ENCODE peak calls at places on chromosomes 2 and 18, in seven cellular contexts. T is type B pancreatic cell, D is fibroblast of mammary gland, G is hepatocyte, I is HCT116, N is GM23338, B is ascending aorta. C is an unnamed sample.

GRCh38 chr2:187917535-187917934 is 363.3 kb upstream of the TFPI start:
- DNase-seq in G (no peak), I (no peak), B (no peak), T (no peak), N (no peak), D (peak; percentile 50), C (peak; percentile 70)

GRCh38 chr2:83282851-83283250 is 1176.2 kb downstream of the SUCLG1 start:
- DNase-seq in B (no peak), N (no peak), D (no peak), T (no peak), G (no peak), I (no peak), C (no peak)

GRCh38 chr18:23143059-23143831 is 8.0 kb downstream of the CABLES1 start:
- DNase-seq in B (peak; percentile 74), D (no peak), N (no peak), T (no peak), I (peak; percentile 54), G (peak; percentile 70), C (peak; percentile 62)

GRCh38 chr2:68225119-68225632 is 27.2 kb downstream of the PPP3R1 start:
- DNase-seq in D (peak; percentile 54), I (peak; percentile 19), G (peak; percentile 48), N (peak; percentile 75), T (no peak), B (no peak), C (peak; percentile 34)

GRCh38 chr18:12041561-12041960 is 52.1 kb upstream of the ANKRD62 start:
- DNase-seq in I (no peak), B (no peak), D (peak; percentile 95), N (no peak), T (no peak), G (peak; percentile 29), C (peak; percentile 79)

GRCh38 chr18:12066910-12067511 is 26.6 kb upstream of the ANKRD62 start:
- DNase-seq in B (no peak), N (no peak), G (no peak), I (no peak), D (no peak), T (no peak), C (no peak)

GRCh38 chr2:47208852-47209606 is 53.9 kb upstream of the STPG4 start:
- DNase-seq in I (no peak), N (no peak), G (peak; percentile 61), B (no peak), D (no peak), T (no peak), C (peak; percentile 82)

GRCh38 chr2:84741182-84741822 is 139.6 kb downstream of the TRABD2A start:
- DNase-seq in D (peak; percentile 23), G (peak; percentile 11), I (peak; percentile 18), T (no peak), B (no peak), N (peak; percentile 80), C (peak; percentile 8)

GRCh38 chr18:54774971-54775665 is 53.2 kb upstream of the RAB27B start:
- DNase-seq in T (no peak), N (no peak), D (no peak), G (no peak), I (no peak), B (no peak), C (peak; percentile 48)

GRCh38 chr2:236673126-236673822 is 103.6 kb downstream of the ACKR3 start:
- DNase-seq in N (no peak), I (no peak), T (no peak), G (no peak), B (peak; percentile 57), D (no peak), C (no peak)

DNA sequence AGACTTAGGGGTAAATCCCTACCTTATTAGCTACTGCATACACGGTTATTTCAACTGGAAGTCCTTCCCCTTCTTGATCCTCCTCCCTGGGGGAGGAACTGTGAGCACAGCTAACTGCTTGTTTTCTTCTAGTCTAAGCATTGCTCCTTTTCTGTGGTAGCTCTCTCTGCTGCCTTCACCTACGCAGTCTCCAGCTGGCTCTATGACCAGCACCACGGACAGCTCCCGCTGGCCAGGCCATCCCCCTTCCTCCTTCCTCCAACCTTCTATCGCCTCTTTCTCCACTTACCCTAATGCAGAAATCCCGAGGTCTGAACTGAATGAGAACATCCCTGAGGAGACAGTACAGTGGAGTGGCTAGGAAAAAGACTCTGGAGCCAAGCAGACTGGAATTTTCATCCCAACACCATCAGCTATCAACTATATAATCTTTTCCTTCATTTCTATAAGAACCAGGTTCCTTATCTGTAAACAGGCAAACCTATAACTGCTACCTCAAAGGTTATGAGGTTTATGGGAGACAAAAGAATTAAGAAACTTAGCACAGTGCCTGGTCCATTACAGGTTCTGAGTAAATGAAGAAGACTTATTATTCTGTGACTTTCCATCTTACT is 4.7 kb upstream of the CFAP65 start:
- DNase-seq in I (no peak), G (peak; percentile 79), N (peak; percentile 81), B (no peak), D (peak; percentile 31), T (no peak), C (peak; percentile 45)
- TF ChIP-seq CTCF in I (no peak), G (no peak), N (no peak), B (no peak), D (no peak), T (no peak), C (no peak)

DNA sequence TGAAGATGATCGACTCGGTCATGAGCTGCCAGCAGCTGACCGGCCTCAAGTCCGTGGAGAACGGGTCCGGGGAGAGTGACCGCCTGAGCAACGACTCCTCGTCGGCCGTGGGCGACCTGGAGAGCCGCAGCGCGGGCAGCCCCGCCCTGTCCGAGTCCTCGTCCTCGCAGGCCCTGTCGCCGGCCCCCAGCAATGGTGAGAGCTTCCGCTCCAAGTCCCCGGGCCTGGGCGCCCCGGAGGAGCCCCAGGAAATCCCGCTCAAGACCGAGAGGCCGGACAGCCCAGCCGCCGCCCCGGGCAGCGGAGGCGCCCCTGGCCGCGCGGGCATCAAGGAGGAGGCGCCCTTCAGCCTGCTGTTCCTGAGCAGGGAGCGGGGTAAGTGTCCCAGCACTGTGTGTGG is 14.9 kb downstream of the SALL3 start:
- DNase-seq in I (no peak), N (no peak), B (no peak), D (no peak), G (no peak), T (peak; percentile 63), C (no peak)
- TF ChIP-seq CTCF in I (no peak), N (no peak), B (no peak), D (no peak), G (no peak), T (no peak), C (no peak)

GRCh38 chr18:68354176-68354575 is 360.7 kb downstream of the TMX3 start:
- DNase-seq in N (no peak), I (no peak), D (peak; percentile 36), T (no peak), G (no peak), B (no peak), C (no peak)
- TF ChIP-seq CTCF in N (no peak), I (no peak), D (no peak), T (no peak), G (no peak), B (no peak), C (no peak)

GRCh38 chr2:159561242-159561641 is 55.1 kb downstream of the BAZ2B start:
- DNase-seq in T (no peak), I (no peak), D (no peak), G (no peak), B (no peak), N (no peak), C (no peak)

GRCh38 chr2:159559034-159559433 is 57.3 kb downstream of the BAZ2B start:
- DNase-seq in N (no peak), B (no peak), D (no peak), I (no peak), T (no peak), G (no peak), C (no peak)

GRCh38 chr2:159555651-159556392 is 60.5 kb downstream of the BAZ2B start:
- DNase-seq in N (no peak), G (no peak), T (no peak), I (no peak), D (peak; percentile 20), B (no peak), C (no peak)

GRCh38 chr2:159558479-159558878 is 57.9 kb downstream of the BAZ2B start:
- DNase-seq in I (no peak), B (no peak), N (no peak), G (no peak), D (peak; percentile 4), T (no peak), C (peak; percentile 52)

DNA sequence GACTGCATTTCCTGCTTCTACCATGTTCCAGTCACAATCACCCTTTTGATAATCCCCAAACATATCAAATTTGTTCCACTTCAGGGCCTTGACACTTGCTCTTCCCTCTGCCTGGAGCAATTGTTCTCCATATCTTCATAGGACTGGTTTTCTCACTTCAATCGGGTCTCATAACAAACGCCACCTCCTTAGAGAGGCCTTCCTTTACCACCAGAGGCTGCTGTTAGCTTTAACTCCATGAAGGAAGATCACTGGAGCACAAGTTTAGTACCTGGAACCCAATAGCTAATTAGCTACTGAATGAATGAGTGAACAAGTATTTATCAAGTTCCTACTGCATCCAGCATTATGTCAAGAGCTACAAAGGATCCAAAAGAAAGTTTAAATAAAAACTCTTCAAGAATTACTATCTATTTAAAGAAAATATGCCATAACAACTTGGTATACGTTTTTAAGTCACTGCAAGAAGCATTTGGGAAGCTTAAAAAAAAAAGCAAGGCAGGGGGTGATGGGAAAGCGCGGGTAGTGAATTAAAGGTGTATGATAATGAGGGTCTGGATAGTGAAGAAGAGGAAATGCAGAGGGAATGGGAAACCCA is 58.8 kb downstream of the BAZ2B start:
- DNase-seq in I (peak; percentile 16), B (no peak), T (no peak), G (peak; percentile 19), D (peak; percentile 31), N (peak; percentile 70), C (peak; percentile 17)
- TF ChIP-seq CTCF in I (peak; percentile 59), B (no peak), T (no peak), G (peak; percentile 27), D (peak; percentile 44), N (peak; percentile 64), C (peak; percentile 35)

GRCh38 chr2:232876071-232876977 is 6.3 kb downstream of the SNORC start:
- DNase-seq in I (no peak), B (no peak), G (peak; percentile 73), T (no peak), N (peak; percentile 65), D (no peak), C (no peak)
- TF ChIP-seq CTCF in I (no peak), B (no peak), G (peak; percentile 29), T (peak; percentile 65), N (peak; percentile 21), D (no peak), C (peak; percentile 12)

DNA sequence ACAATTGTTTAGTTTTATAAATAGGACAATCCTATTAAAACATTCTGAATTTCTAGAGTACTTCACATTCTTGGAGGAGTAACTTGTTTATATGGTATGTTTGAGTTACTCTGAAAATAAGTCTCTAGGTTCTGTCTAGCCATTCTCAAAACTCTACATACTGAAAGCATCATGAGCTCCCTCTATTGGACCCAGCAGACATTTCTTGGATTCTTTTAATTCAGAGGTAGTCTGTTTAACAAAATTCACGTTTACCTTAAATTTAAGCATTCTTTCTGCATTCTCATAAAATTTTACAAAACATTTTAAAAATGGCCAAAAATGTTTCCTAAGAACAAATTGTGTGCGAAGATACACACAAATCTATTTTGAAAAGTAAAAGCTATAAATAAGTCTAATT is 15.3 kb downstream of the SP9 start:
- DNase-seq in G (peak; percentile 17), N (peak; percentile 66), T (no peak), D (no peak), B (no peak), I (no peak), C (no peak)
- TF ChIP-seq CTCF in G (peak; percentile 46), N (peak; percentile 63), T (peak; percentile 73), D (peak; percentile 55), B (no peak), I (peak; percentile 58), C (peak; percentile 47)